ENCODE peak calls at places on chromosomes 5 and 9, in eight cellular contexts. M, D, K, S, Q, U, L and I are unnamed samples.

GRCh38 chr5:175246242-175246891 is 197.6 kb downstream of the DRD1 start:
- DNase-seq in M (peak), D (no peak), K (peak), S (no peak), Q (peak), U (no peak), L (peak), I (peak)

GRCh38 chr5:57937501-57937900 is 454.9 kb upstream of the ACTBL2 start:
- DNase-seq in M (no peak), D (no peak), K (peak), S (no peak), Q (no peak), U (no peak), L (no peak), I (peak)

GRCh38 chr9:130287736-130288135 is 22.2 kb downstream of the HMCN2 start:
- DNase-seq in M (no peak), D (no peak), K (no peak), S (peak), Q (no peak), U (no peak), L (no peak), I (peak)

GRCh38 chr9:77598510-77598909 is 49.6 kb downstream of the GNA14 start:
- DNase-seq in M (no peak), D (no peak), K (peak), S (peak), Q (no peak), U (no peak), L (peak), I (no peak)

GRCh38 chr5:132065351-132065937 is 5.0 kb downstream of the IL3 start:
- DNase-seq in M (peak), D (peak), K (peak), S (no peak), Q (peak), U (peak), L (peak), I (peak)

GRCh38 chr5:139141841-139142240 is 56.3 kb downstream of the SIL1 start:
- DNase-seq in M (no peak), D (no peak), K (peak), S (no peak), Q (peak), U (no peak), L (peak), I (no peak)

GRCh38 chr5:67547682-67548081 is 351.1 kb upstream of the CD180 start:
- DNase-seq in M (no peak), D (no peak), K (no peak), S (no peak), Q (no peak), U (no peak), L (no peak), I (no peak)

GRCh38 chr9:38656896-38657295 is 36.5 kb upstream of the ANKRD18A start:
- DNase-seq in M (no peak), D (no peak), K (no peak), S (no peak), Q (no peak), U (no peak), L (no peak), I (no peak)

GRCh38 chr5:73507062-73507461 is 8.8 kb downstream of the BTF3 start:
- DNase-seq in M (no peak), D (no peak), K (no peak), S (peak), Q (no peak), U (no peak), L (no peak), I (no peak)

GRCh38 chr5:57033103-57033502 is 81.2 kb upstream of the MIER3 start:
- DNase-seq in M (peak), D (no peak), K (no peak), S (no peak), Q (peak), U (no peak), L (peak), I (no peak)

GRCh38 chr5:172395483-172395882 is 58.8 kb downstream of the SH3PXD2B start:
- DNase-seq in M (no peak), D (no peak), K (peak), S (no peak), Q (no peak), U (no peak), L (no peak), I (peak)

GRCh38 chr9:4196376-4196775 is 103.5 kb downstream of the GLIS3 start:
- DNase-seq in M (no peak), D (no peak), K (peak), S (no peak), Q (no peak), U (no peak), L (no peak), I (no peak)

GRCh38 chr5:153158608-153159007 is 331.9 kb upstream of the GRIA1 start:
- DNase-seq in M (no peak), D (no peak), K (peak), S (no peak), Q (no peak), U (no peak), L (peak), I (no peak)